ENCODE peak calls at places on chromosomes 11 and 22, in four cellular contexts. J is PC-9; D is T-cell; U is activated naive CD4-positive, alpha-beta T cell. Q is an unnamed sample.

GRCh38 chr11:69215784-69216415 is 60.2 kb downstream of the SMIM38 start:
- DNase-seq in J (peak; percentile 45), D (no peak), U (no peak), Q (no peak)

GRCh38 chr22:48141301-48141700 is 1378.9 kb downstream of the TBC1D22A start:
- DNase-seq in J (no peak), D (no peak), U (no peak), Q (no peak)

GRCh38 chr11:107695446-107695845 is 16.4 kb downstream of the SLN start:
- DNase-seq in J (no peak), U (no peak), D (no peak), Q (no peak)

GRCh38 chr11:100576044-100577021 is 110.8 kb upstream of the ARHGAP42 start:
- DNase-seq in J (peak; percentile 6), U (no peak), D (no peak), Q (peak; percentile 19)

GRCh38 chr22:46584081-46584903 is 35.9 kb upstream of the GRAMD4 start:
- DNase-seq in U (no peak), J (no peak), D (no peak), Q (no peak)

GRCh38 chr22:26847046-26847445 is 189.7 kb downstream of the MIAT start:
- DNase-seq in D (no peak), J (no peak), U (no peak), Q (no peak)

GRCh38 chr11:68251770-68252169 is 20.0 kb downstream of the C11orf24 start:
- DNase-seq in J (no peak), D (no peak), U (no peak), Q (no peak)

GRCh38 chr11:57425565-57426438 is 1.1 kb downstream of the SLC43A3 start:
- DNase-seq in U (no peak), D (no peak), J (no peak), Q (no peak)

GRCh38 chr11:17494019-17494418 is 17.4 kb upstream of the ABCC8 start:
- DNase-seq in J (no peak), D (no peak), U (no peak), Q (no peak)

GRCh38 chr11:125287467-125288232 is 123.1 kb downstream of the PKNOX2 start:
- DNase-seq in U (no peak), J (no peak), D (no peak), Q (no peak)

GRCh38 chr11:3094223-3094824 is 37.1 kb upstream of the CARS1 start:
- DNase-seq in U (no peak), J (no peak), D (no peak), Q (no peak)

GRCh38 chr11:15770798-15771414 is 585.4 kb downstream of the SOX6 start:
- DNase-seq in D (no peak), J (peak; percentile 14), U (no peak), Q (peak; percentile 5)

GRCh38 chr11:134752526-134752925 is 340.5 kb upstream of the B3GAT1 start:
- DNase-seq in J (no peak), D (no peak), U (no peak), Q (no peak)

GRCh38 chr11:125263268-125263790 is 98.8 kb downstream of the PKNOX2 start:
- DNase-seq in D (no peak), U (no peak), J (no peak), Q (no peak)

GRCh38 chr11:108574675-108575074 is 18.9 kb downstream of the EXPH5 start:
- DNase-seq in U (no peak), D (no peak), J (no peak), Q (no peak)

GRCh38 chr11:131899954-131900580 is 529.7 kb downstream of the NTM start:
- DNase-seq in U (no peak), J (no peak), D (no peak), Q (no peak)